ENCODE peak calls at places on chromosomes 12 and 14, in five cellular contexts. H, Q, K, A and U are unnamed samples. For H4K20me1, the result is how much of the 10 kb centered on the place peaks cover.

GRCh38 chr14:94020267-94020666 is 5.9 kb upstream of the OTUB2 start:
- DNase-seq in H (no peak), Q (no peak), K (no peak), A (no peak), U (no peak)

GRCh38 chr14:87254331-87254730 is 738.7 kb downstream of the GALC start:
- DNase-seq in H (no peak), Q (no peak), K (no peak), A (no peak), U (no peak)

GRCh38 chr12:120234643-120235368 is 30.7 kb downstream of the PXN start:
- DNase-seq in H (peak), Q (peak), K (peak), A (peak), U (peak)

GRCh38 chr14:44732144-44732543 is 225.1 kb upstream of the FSCB start:
- DNase-seq in H (no peak), Q (no peak), K (no peak), A (no peak), U (no peak)

GRCh38 chr12:40716037-40716436 is 23.8 kb downstream of the CNTN1 start:
- DNase-seq in H (no peak), Q (no peak), K (no peak), A (no peak), U (no peak)

GRCh38 chr14:32633214-32633864 is 304.2 kb downstream of the AKAP6 start:
- DNase-seq in H (no peak), Q (no peak), K (no peak), A (no peak), U (no peak)

GRCh38 chr12:116731801-116732200 is 6.1 kb downstream of the SPRING1 start:
- DNase-seq in H (no peak), Q (no peak), K (no peak), A (no peak), U (no peak)

GRCh38 chr14:45261209-45261608 is 8.2 kb upstream of the MIS18BP1 start:
- DNase-seq in H (no peak), Q (no peak), K (no peak), A (no peak), U (no peak)

GRCh38 chr14:54486685-54487084 is 2.1 kb downstream of the GMFB start:
- DNase-seq in H (no peak), Q (no peak), K (no peak), A (no peak), U (peak)

GRCh38 chr12:117261267-117261666 is 71.0 kb upstream of the FBXO21 start:
- DNase-seq in H (no peak), Q (peak), K (peak), A (no peak), U (no peak)

GRCh38 chr14:68952544-68953535 is 26.3 kb downstream of the ACTN1 start:
- DNase-seq in H (no peak), Q (peak), K (no peak), A (no peak), U (no peak)

GRCh38 chr14:101627913-101628257 is 66.6 kb downstream of the DIO3 start:
- DNase-seq in H (no peak), Q (no peak), K (no peak), A (no peak), U (no peak)

GRCh38 chr12:119673634-119674033 is 5.7 kb downstream of the PRKAB1 start:
- DNase-seq in H (no peak), Q (no peak), K (peak), A (no peak), U (no peak)

GRCh38 chr12:46071335-46071734 is 81.0 kb upstream of the SCAF11 start:
- DNase-seq in H (no peak), Q (no peak), K (peak), A (no peak), U (peak)

GRCh38 chr12:75820848-75821578 is 210.6 kb downstream of the PHLDA1 start:
- DNase-seq in H (no peak), Q (peak), K (peak), A (no peak), U (no peak)

GRCh38 chr12:103494388-103494787 is 1.4 kb downstream of the C12orf42 start:
- DNase-seq in H (no peak), Q (no peak), K (no peak), A (no peak), U (no peak)

GRCh38 chr12:64560395-64561301 is 49.6 kb upstream of the RASSF3 start:
- DNase-seq in H (peak), Q (peak), K (peak), A (no peak), U (no peak)

GRCh38 chr12:49534806-49535278 is 4.0 kb upstream of the KCNH3 start:
- DNase-seq in H (no peak), Q (no peak), K (no peak), A (no peak), U (no peak)

GRCh38 chr12:1517007-1517406 is 77.4 kb downstream of the FBXL14 start:
- DNase-seq in H (no peak), Q (peak), K (peak), A (peak), U (peak)

GRCh38 chr12:11576104-11576503 is 73.4 kb upstream of the ETV6 start:
- DNase-seq in H (peak), Q (peak), K (peak), A (no peak), U (no peak)

GRCh38 chr12:112107728-112108447 is 695 bp downstream of the NAA25 start:
- DNase-seq in H (no peak), Q (no peak), K (no peak), A (no peak), U (peak)

GRCh38 chr12:6839482-6840201 is 1.1 kb upstream of the GNB3 start:
- DNase-seq in H (peak), Q (no peak), K (no peak), A (no peak), U (peak)

GRCh38 chr12:88227871-88228270 is 85.8 kb downstream of the TMTC3 start:
- DNase-seq in H (no peak), Q (no peak), K (no peak), A (no peak), U (no peak)

GRCh38 chr12:31370645-31371620 is 45.0 kb upstream of the SINHCAF start:
- DNase-seq in H (peak), Q (no peak), K (no peak), A (peak), U (no peak)

GRCh38 chr12:54126696-54127537 is 61.9 kb downstream of the SMUG1 start:
- DNase-seq in H (no peak), Q (no peak), K (no peak), A (no peak), U (no peak)

GRCh38 chr12:57215668-57216013 is 953 bp upstream of the NXPH4 start:
- DNase-seq in H (no peak), Q (no peak), K (peak), A (no peak), U (no peak)

GRCh38 chr14:45902241-45902640 is 649.2 kb upstream of the MIS18BP1 start:
- DNase-seq in H (no peak), Q (no peak), K (peak), A (no peak), U (no peak)

GRCh38 chr12:126210448-126210847 is 1145.2 kb downstream of the AACS start:
- DNase-seq in H (no peak), Q (no peak), K (no peak), A (no peak), U (no peak)

GRCh38 chr14:21267886-21268611 is 1.2 kb downstream of the HNRNPC start:
- DNase-seq in H (no peak), Q (peak), K (peak), A (no peak), U (peak)

GRCh38 chr12:130195369-130195768 is 33.1 kb downstream of the FZD10 start:
- DNase-seq in H (no peak), Q (no peak), K (no peak), A (no peak), U (no peak)

GRCh38 chr12:13941258-13942249 is 39.8 kb downstream of the GRIN2B start:
- DNase-seq in H (peak), Q (peak), K (peak), A (peak), U (peak)

GRCh38 chr12:11601647-11602046 is 47.8 kb upstream of the ETV6 start:
- DNase-seq in H (no peak), Q (no peak), K (no peak), A (no peak), U (no peak)

GRCh38 chr14:63730659-63731058 is 2.8 kb upstream of the SGPP1 start:
- DNase-seq in H (no peak), Q (no peak), K (no peak), A (no peak), U (no peak)

GRCh38 chr12:15322164-15323054 is at the start of gene PTPRO:
- DNase-seq in H (no peak), Q (peak), K (no peak), A (no peak), U (no peak)

GRCh38 chr12:102816816-102817434 is 100.1 kb downstream of the PAH start:
- DNase-seq in H (no peak), Q (peak), K (peak), A (peak), U (peak)

GRCh38 chr14:68897559-68898160 is 81.4 kb downstream of the ACTN1 start:
- DNase-seq in H (no peak), Q (no peak), K (no peak), A (no peak), U (no peak)

GRCh38 chr14:101440511-101440910 is 120.8 kb upstream of the DIO3 start:
- DNase-seq in H (no peak), Q (no peak), K (no peak), A (no peak), U (no peak)

GRCh38 chr12:109773384-109774011 is 59.7 kb downstream of the TRPV4 start:
- DNase-seq in H (peak), Q (no peak), K (peak), A (no peak), U (no peak)

GRCh38 chr12:109770861-109771670 is 57.4 kb downstream of the FAM222A start:
- DNase-seq in H (no peak), Q (no peak), K (no peak), A (no peak), U (no peak)

GRCh38 chr12:109770104-109770860 is 56.7 kb downstream of the FAM222A start:
- DNase-seq in H (no peak), Q (no peak), K (no peak), A (no peak), U (no peak)

GRCh38 chr12:109771746-109772621 is 58.4 kb downstream of the FAM222A start:
- DNase-seq in H (no peak), Q (no peak), K (no peak), A (no peak), U (no peak)

GRCh38 chr12:109772622-109773321 is 59.1 kb downstream of the FAM222A start:
- DNase-seq in H (peak), Q (no peak), K (peak), A (no peak), U (no peak)
- H3K4me3 ChIP-seq in H (peak), Q (no peak), K (peak), A (peak), U (no peak)

GRCh38 chr14:73757876-73758391 is 43.8 kb upstream of the PNMA1 start:
- DNase-seq in H (no peak), Q (no peak), K (no peak), A (no peak), U (no peak)

GRCh38 chr14:73759183-73759713 is 45.1 kb upstream of the PNMA1 start:
- DNase-seq in H (peak), Q (peak), K (peak), A (no peak), U (peak)

GRCh38 chr14:73755434-73756014 is 41.3 kb upstream of the PNMA1 start:
- DNase-seq in H (peak), Q (no peak), K (no peak), A (no peak), U (peak)

GRCh38 chr14:73758392-73759182 is 44.4 kb upstream of the PNMA1 start:
- DNase-seq in H (peak), Q (peak), K (peak), A (peak), U (peak)

GRCh38 chr14:73757381-73757780 is 43.2 kb upstream of the PNMA1 start:
- DNase-seq in H (no peak), Q (no peak), K (no peak), A (no peak), U (no peak)
- H4K20me1 ChIP-seq in H (under half), Q (half or more), K (under half), A (under half), U (half or more)

GRCh38 chr14:37598085-37598972 is 2.9 kb downstream of the TTC6 start:
- DNase-seq in H (peak), Q (no peak), K (peak), A (no peak), U (no peak)

GRCh38 chr14:37600880-37601741 is 5.7 kb downstream of the TTC6 start:
- DNase-seq in H (no peak), Q (no peak), K (peak), A (no peak), U (no peak)

GRCh38 chr14:37601849-37602248 is 6.4 kb downstream of the TTC6 start:
- DNase-seq in H (no peak), Q (no peak), K (no peak), A (no peak), U (no peak)

GRCh38 chr14:37598973-37599526 is 3.6 kb downstream of the TTC6 start:
- DNase-seq in H (no peak), Q (no peak), K (no peak), A (no peak), U (no peak)

GRCh38 chr14:37599527-37600368 is 4.3 kb downstream of the TTC6 start:
- DNase-seq in H (no peak), Q (no peak), K (peak), A (no peak), U (no peak)
- H3K27ac ChIP-seq in H (peak), Q (no peak), K (peak), A (no peak), U (no peak)

GRCh38 chr14:97217094-97217885 is 420.1 kb downstream of the VRK1 start:
- DNase-seq in H (no peak), Q (no peak), K (no peak), A (no peak), U (no peak)

GRCh38 chr14:97221572-97221971 is 424.4 kb downstream of the VRK1 start:
- DNase-seq in H (no peak), Q (no peak), K (no peak), A (no peak), U (no peak)

GRCh38 chr14:97218336-97218712 is 421.1 kb downstream of the VRK1 start:
- DNase-seq in H (no peak), Q (no peak), K (no peak), A (no peak), U (no peak)

GRCh38 chr14:97219356-97220017 is 422.3 kb downstream of the VRK1 start:
- DNase-seq in H (no peak), Q (no peak), K (no peak), A (no peak), U (no peak)

DNA sequence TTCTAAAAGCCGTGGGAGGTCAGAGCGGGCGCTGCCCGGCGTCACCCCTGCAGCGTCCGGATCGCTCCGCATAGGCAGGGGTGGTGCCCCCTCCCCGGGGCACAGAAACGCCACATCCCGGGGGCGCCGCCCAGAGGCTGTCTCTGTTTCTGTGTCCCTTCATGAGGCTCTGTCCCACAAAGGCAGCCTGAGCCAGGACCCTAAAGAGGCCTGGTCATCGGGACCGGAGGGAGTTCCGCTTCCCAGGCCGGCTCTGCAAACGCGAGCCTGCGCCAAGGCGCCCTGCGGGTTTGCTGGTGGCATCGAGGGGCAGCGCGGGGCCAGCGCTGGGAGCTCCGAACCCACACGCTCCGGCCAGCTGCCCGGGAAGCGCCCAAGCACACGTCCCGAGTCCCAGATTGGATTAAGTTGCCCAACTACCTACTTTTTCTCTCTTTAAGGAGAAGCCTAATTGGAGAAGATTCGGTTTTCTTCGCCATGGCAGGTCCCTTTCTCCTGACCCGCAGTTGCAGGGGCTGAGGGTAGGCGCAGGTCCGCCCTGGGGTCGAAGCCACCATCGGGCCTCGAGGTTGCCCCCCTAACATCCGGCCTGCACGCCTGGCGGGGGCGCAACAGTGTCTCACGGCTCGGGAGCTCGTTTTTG is 421.7 kb downstream of the VRK1 start:
- DNase-seq in H (no peak), Q (peak), K (no peak), A (no peak), U (no peak)
- H3K4me3 ChIP-seq in H (no peak), Q (peak), K (no peak), A (no peak), U (no peak)

DNA sequence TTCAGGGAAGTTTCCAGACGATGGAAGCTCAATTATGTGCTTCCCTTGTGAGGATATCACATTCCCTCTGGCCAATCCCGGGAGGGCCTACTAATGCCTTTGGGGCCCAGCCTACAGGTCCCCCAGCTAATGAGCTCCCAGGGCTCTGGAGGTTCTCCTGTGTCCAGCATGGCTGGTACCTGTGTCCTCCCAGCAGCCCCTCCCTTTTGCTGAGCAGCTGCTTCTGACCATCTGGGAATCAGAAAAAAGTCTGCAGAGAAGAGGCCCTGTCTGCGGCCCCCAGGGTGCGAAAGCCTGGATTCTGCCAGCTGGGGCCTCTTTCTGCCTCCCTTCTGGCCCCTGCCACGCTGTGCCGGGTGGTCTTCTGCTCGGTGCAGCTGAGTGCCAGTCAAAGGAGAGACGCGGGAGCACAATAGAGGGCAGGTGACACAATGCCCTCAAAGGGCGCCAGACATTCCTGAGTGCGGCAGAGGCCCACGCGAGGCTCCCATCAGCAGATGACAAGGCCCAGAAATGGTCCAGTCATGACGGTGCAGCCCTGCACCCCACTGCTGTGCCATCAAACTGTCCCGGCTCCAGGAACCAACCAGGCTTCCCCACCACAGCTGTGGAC is 12.6 kb downstream of the BTBD6 start:
- DNase-seq in H (no peak), Q (no peak), K (no peak), A (no peak), U (no peak)
- H4K20me1 ChIP-seq in H (under half), Q (under half), K (under half), A (under half), U (under half)

GRCh38 chr14:72559227-72559626 is 334.7 kb downstream of the DPF3 start:
- DNase-seq in H (no peak), Q (peak), K (peak), A (no peak), U (no peak)
- H3K27ac ChIP-seq in H (no peak), Q (peak), K (peak), A (no peak), U (no peak)

GRCh38 chr12:96197503-96198272 is 3.5 kb downstream of the ELK3 start:
- DNase-seq in H (no peak), Q (peak), K (peak), A (no peak), U (no peak)

GRCh38 chr12:96194572-96194889 is 356 bp downstream of the ELK3 start:
- DNase-seq in H (no peak), Q (no peak), K (no peak), A (no peak), U (no peak)

GRCh38 chr12:96196781-96197180 is 2.6 kb downstream of the ELK3 start:
- DNase-seq in H (no peak), Q (no peak), K (peak), A (no peak), U (no peak)

GRCh38 chr12:96194901-96195844 is 998 bp downstream of the ELK3 start:
- DNase-seq in H (peak), Q (peak), K (peak), A (no peak), U (peak)

DNA sequence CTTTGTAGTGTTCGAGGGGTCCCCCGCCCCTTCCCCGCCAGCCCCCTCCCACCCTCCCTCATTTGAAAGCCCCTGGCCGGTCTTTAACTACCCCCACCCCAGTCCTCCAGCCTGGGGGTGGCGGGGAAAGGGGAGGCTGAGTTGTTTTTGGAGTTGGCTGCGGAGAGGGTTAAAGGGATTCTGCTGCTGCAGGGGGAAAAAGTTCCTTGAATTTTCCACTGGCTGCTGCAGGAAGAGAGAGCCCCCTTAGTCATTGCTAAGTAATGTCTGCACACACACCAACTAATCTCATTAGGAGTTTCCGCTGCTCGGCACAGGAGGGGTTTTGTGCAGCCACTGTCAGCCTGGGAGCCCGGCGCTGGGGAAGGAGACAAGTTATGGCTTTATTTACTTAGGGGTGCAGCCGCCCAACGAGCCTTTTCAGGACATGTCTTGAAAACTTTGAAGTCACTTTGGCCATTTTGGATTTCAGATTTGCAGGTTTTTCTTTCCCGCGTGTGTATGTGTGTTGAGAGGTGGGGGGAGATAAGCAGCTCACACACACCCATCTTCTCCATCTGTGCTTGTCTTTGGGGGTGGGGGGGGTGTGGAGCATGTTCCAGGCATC is 1.8 kb downstream of the ELK3 start:
- DNase-seq in H (peak), Q (peak), K (peak), A (no peak), U (no peak)
- H3K4me3 ChIP-seq in H (peak), Q (peak), K (peak), A (peak), U (peak)

DNA sequence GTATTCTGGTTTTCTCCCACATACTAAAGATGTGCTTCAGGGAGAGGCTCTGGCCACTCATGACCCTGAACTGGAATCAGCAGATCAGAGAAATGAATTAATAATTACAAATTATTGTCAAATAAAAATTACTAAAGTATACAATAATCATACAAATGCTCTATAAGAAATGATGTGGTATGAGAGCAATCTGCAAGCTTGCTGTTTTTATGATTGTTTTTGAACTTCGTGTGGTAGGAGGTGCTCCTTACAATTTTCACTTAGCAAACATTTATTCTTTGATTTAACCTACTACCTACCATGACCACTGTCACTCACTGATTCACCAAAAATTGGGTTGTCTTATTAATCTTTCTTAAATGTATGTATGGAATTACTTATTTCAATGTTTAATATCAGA is 16.2 kb downstream of the ATP2B1 start:
- DNase-seq in H (no peak), Q (no peak), K (no peak), A (no peak), U (no peak)
- H4K20me1 ChIP-seq in H (under half), Q (under half), K (half or more), A (under half), U (under half)